ENCODE peak calls at places on chromosomes 13 and 19, in four cellular contexts. U is lower lobe of right lung, G is A673, Y is heart right ventricle. D is an unnamed sample.

GRCh38 chr13:21121616-21122015 is 54.7 kb downstream of the SKA3 start:
- DNase-seq in U (no peak), G (no peak), Y (no peak), D (no peak)

GRCh38 chr19:58181902-58182576 is 822 bp upstream of the ZNF274 start:
- DNase-seq in U (no peak), G (peak; percentile 67), Y (peak; percentile 30), D (peak; percentile 84)

GRCh38 chr13:36815069-36815468 is 4.0 kb upstream of the RFXAP start:
- DNase-seq in U (no peak), G (no peak), Y (no peak), D (peak; percentile 60)

GRCh38 chr13:64164435-64164834 is 2748.8 kb upstream of the PCDH20 start:
- DNase-seq in U (no peak), G (no peak), Y (peak; percentile 3), D (no peak)

GRCh38 chr13:33281951-33282595 is 3.5 kb downstream of the STARD13 start:
- DNase-seq in U (no peak), G (no peak), Y (no peak), D (no peak)

GRCh38 chr13:43905435-43906031 is 25.8 kb downstream of the LACC1 start:
- DNase-seq in U (no peak), G (peak; percentile 76), Y (no peak), D (peak; percentile 73)

GRCh38 chr19:10007811-10008211 is 2.5 kb downstream of the COL5A3 start:
- DNase-seq in U (no peak), G (peak; percentile 24), Y (peak; percentile 55), D (peak; percentile 14)

GRCh38 chr13:107553838-107554237 is 661.5 kb downstream of the LIG4 start:
- DNase-seq in U (no peak), G (peak; percentile 9), Y (no peak), D (no peak)

GRCh38 chr19:46373573-46374359 is 26.9 kb downstream of the PPP5C start:
- DNase-seq in U (peak; percentile 93), G (peak; percentile 72), Y (peak; percentile 84), D (no peak)

GRCh38 chr19:55206664-55207500 is 2.4 kb downstream of the PTPRH start:
- DNase-seq in U (peak; percentile 63), G (peak; percentile 74), Y (peak; percentile 79), D (peak; percentile 84)

GRCh38 chr19:33134571-33135041 is 2.7 kb downstream of the WDR88 start:
- DNase-seq in U (no peak), G (no peak), Y (no peak), D (no peak)

GRCh38 chr13:79709526-79709925 is 228.6 kb downstream of the NDFIP2 start:
- DNase-seq in U (no peak), G (no peak), Y (no peak), D (no peak)

GRCh38 chr13:107767119-107767518 is 448.2 kb downstream of the LIG4 start:
- DNase-seq in U (no peak), G (peak; percentile 55), Y (no peak), D (peak; percentile 4)

GRCh38 chr19:29448046-29448445 is 77.7 kb upstream of the VSTM2B start:
- DNase-seq in U (no peak), G (no peak), Y (no peak), D (no peak)

GRCh38 chr19:7506385-7507328 is 9.2 kb upstream of the ZNF358 start:
- DNase-seq in U (peak; percentile 96), G (peak; percentile 94), Y (peak; percentile 80), D (peak; percentile 57)

DNA sequence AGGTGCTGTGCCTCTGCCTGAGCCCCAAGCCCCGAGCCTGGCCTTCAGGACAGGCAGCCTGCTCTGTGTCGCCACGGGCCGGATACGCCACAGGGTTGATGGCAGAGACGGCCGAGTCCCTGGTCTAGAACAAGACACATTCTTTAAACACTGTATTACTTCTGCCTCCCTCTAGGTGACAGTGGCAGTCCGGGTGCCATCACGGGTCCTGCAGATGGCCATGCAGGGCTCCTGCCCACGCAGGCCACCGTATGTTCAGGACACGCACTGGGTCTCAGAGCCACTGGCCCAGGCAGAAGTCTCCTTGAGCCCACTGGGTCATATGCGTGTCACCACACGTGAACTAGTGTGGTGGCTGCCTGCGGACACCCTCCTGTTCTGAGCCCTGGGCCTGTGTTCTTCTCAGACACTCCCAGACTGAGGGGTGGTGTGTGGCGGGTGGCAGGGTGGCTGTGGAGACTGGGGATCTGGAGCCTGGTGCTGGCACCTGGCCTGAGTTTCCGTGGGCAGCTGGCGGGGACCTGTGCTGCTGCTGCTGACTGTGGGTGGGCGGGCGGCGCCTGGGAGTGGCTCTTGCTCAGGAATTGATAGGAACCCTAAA is 4.4 kb downstream of the PLEKHJ1 start:
- DNase-seq in U (no peak), G (no peak), Y (no peak), D (no peak)
- H3K4me1 ChIP-seq in U (peaks cover 14% of the 10 kb centered on the region), G (peaks cover 4% of the 10 kb centered on the region), Y (peaks cover 9% of the 10 kb centered on the region), D (no peaks in the 10 kb centered on the region)

GRCh38 chr19:38846097-38846496 is 3.7 kb downstream of the HNRNPL start:
- DNase-seq in U (no peak), G (no peak), Y (no peak), D (no peak)
- H3K4me3 ChIP-seq in U (no peak overlapping the region), G (no peak overlapping the region), Y (no peak overlapping the region), D (no peak overlapping the region)

GRCh38 chr19:19447536-19448237 is 42.2 kb downstream of the GATAD2A start:
- DNase-seq in U (no peak), G (no peak), Y (no peak), D (no peak)
- H3K4me1 ChIP-seq in U (peaks cover 62% of the 10 kb centered on the region), G (no peaks in the 10 kb centered on the region), Y (no peaks in the 10 kb centered on the region), D (peaks cover 10% of the 10 kb centered on the region)

GRCh38 chr19:52171321-52172169 is at the start of gene ZNF836:
- DNase-seq in U (peak; percentile 93), G (peak; percentile 77), Y (peak; percentile 92), D (peak; percentile 85)

GRCh38 chr19:52176574-52176973 is 5.2 kb upstream of the ZNF836 start:
- DNase-seq in U (no peak), G (no peak), Y (no peak), D (no peak)

GRCh38 chr19:52170863-52171320 is 529 bp downstream of the ZNF836 start:
- DNase-seq in U (peak; percentile 54), G (peak; percentile 16), Y (peak; percentile 22), D (no peak)

GRCh38 chr19:52170304-52170703 is 1.1 kb downstream of the ZNF836 start:
- DNase-seq in U (no peak), G (no peak), Y (no peak), D (no peak)

GRCh38 chr19:52172347-52172746 is 926 bp upstream of the ZNF836 start:
- DNase-seq in U (no peak), G (no peak), Y (no peak), D (no peak)
- H3K4me3 ChIP-seq in U (no peak overlapping the region), G (no peak overlapping the region), Y (peak overlapping the region; percentile 80), D (peak overlapping the region; percentile 69)

DNA sequence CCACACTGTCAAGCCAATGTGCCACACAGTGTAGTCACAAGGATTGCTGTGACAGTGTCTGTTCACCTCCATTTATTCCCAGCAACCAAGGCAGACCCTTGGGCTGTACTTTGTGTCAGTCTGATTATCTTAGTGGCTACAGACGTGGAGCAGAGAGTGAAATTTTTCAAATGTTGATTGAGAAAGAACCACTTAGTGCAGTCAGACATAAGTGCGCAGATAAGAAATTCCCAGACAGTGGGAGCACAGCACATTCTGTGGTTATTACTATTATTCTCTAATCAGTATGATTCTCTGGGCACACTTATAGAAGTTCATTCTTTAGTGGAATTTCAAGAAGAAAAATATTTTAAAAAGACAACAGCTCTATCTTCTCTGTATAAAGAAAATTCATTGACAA is 184.7 kb downstream of the GPC6 start:
- DNase-seq in U (no peak), G (no peak), Y (no peak), D (no peak)
- H3K4me1 ChIP-seq in U (no peaks in the 10 kb centered on the region), G (no peaks in the 10 kb centered on the region), Y (no peaks in the 10 kb centered on the region), D (no peaks in the 10 kb centered on the region)

D was measured in SJCRH30.